ENCODE peak calls at places on chromosomes 1 and 21, in six cellular contexts. G is GM12891, K is H1, E is K562, N is HepG2, P is GM12878. Y is an unnamed sample.

GRCh38 chr1:22264464-22265330 is 121.8 kb upstream of the WNT4 start:
- DNase-seq in G (no peak), K (peak), E (no peak), N (no peak), P (no peak), Y (no peak)

GRCh38 chr1:183024352-183025337 is 1.4 kb downstream of the LAMC1 start:
- DNase-seq in G (no peak), K (no peak), E (no peak), N (no peak), P (no peak), Y (no peak)

GRCh38 chr1:230986976-230987375 is 8.1 kb downstream of the ARV1 start:
- DNase-seq in G (no peak), K (no peak), E (no peak), N (no peak), P (no peak), Y (no peak)

GRCh38 chr21:41726970-41727783 is 39.7 kb downstream of the RIPK4 start:
- DNase-seq in G (no peak), K (no peak), E (no peak), N (peak), P (no peak), Y (no peak)

GRCh38 chr1:203380395-203381150 is 29.7 kb upstream of the FMOD start:
- DNase-seq in G (no peak), K (no peak), E (no peak), N (no peak), P (peak), Y (no peak)

GRCh38 chr1:160853756-160854155 is 8.9 kb downstream of the CD244 start:
- DNase-seq in G (no peak), K (no peak), E (no peak), N (no peak), P (no peak), Y (no peak)

GRCh38 chr1:46699670-46700069 is 19.2 kb downstream of the EFCAB14 start:
- DNase-seq in G (no peak), K (no peak), E (no peak), N (no peak), P (no peak), Y (no peak)

GRCh38 chr1:243407284-243408018 is 151.6 kb downstream of the SDCCAG8 start:
- DNase-seq in G (no peak), K (no peak), E (no peak), N (no peak), P (no peak), Y (no peak)

GRCh38 chr1:207815466-207815865 is 63.6 kb downstream of the CD46 start:
- DNase-seq in G (no peak), K (no peak), E (no peak), N (no peak), P (no peak), Y (no peak)

GRCh38 chr1:210361665-210362064 is 33.0 kb downstream of the HHAT start:
- DNase-seq in G (no peak), K (no peak), E (no peak), N (no peak), P (no peak), Y (no peak)

GRCh38 chr1:227449727-227450420 is 113.5 kb upstream of the ZNF678 start:
- DNase-seq in G (no peak), K (no peak), E (no peak), N (no peak), P (no peak), Y (no peak)

GRCh38 chr1:87393437-87394085 is 64.9 kb downstream of the LMO4 start:
- DNase-seq in G (no peak), K (no peak), E (no peak), N (no peak), P (no peak), Y (no peak)

GRCh38 chr1:7136166-7136953 is 351.1 kb downstream of the CAMTA1 start:
- DNase-seq in G (no peak), K (no peak), E (no peak), N (no peak), P (no peak), Y (no peak)

GRCh38 chr1:170530972-170531757 is 801 bp upstream of the GORAB start:
- DNase-seq in G (no peak), K (no peak), E (no peak), N (no peak), P (no peak), Y (no peak)

GRCh38 chr1:59077739-59078503 is 219.0 kb upstream of the FGGY start:
- DNase-seq in G (no peak), K (peak), E (no peak), N (no peak), P (no peak), Y (no peak)

GRCh38 chr1:35637401-35637809 is 3.9 kb downstream of the PSMB2 start:
- DNase-seq in G (no peak), K (no peak), E (peak), N (peak), P (peak), Y (peak)

GRCh38 chr21:14567557-14568279 is 21.6 kb upstream of the SAMSN1 start:
- DNase-seq in G (no peak), K (no peak), E (no peak), N (no peak), P (no peak), Y (no peak)

GRCh38 chr1:84756455-84757082 is 66.3 kb upstream of the SSX2IP start:
- DNase-seq in G (no peak), K (no peak), E (no peak), N (no peak), P (no peak), Y (no peak)

GRCh38 chr1:183417691-183418491 is at the start of gene NMNAT2:
- DNase-seq in G (no peak), K (peak), E (no peak), N (no peak), P (no peak), Y (no peak)

GRCh38 chr21:42028754-42029385 is 18.7 kb upstream of the ZBTB21 start:
- DNase-seq in G (no peak), K (no peak), E (no peak), N (no peak), P (no peak), Y (no peak)

GRCh38 chr1:39133340-39133684 is 71.2 kb upstream of the MACF1 start:
- DNase-seq in G (no peak), K (no peak), E (no peak), N (no peak), P (no peak), Y (no peak)

DNA sequence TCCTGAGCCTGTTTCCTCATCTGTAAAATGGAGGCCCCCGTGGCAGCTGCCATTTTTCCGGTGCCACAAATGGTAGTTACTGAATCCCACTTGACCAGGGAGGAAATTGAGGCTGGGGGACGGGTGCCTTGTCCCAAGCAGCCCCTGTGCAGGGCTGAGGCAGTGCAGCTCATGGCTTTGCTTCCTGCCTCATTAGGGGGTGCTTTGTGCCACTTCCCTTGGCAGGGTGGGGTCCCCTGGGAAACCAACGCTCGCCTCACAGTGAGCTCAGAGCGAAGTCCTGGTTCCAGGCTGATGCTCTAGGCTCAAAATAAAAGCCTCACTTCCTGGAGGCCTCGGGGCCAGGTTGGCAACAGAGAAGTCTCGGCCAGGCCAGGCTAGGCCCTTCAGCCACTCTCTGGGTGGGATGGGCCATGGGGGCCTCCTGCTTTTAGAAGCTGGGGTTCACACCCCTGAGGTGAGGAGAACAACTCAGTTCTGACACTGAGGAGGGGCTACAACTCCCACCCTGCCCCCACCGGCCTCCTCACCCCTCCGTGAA is 6.8 kb downstream of the LAPTM5 start:
- DNase-seq in G (no peak), K (no peak), E (no peak), N (no peak), P (no peak), Y (no peak)
- TF ChIP-seq POLR2A in G (no peak), K (no peak), E (no peak), N (no peak), P (peak), Y (peak)

GRCh38 chr1:229023651-229024295 is 247.1 kb upstream of the RAB4A start:
- DNase-seq in G (no peak), K (no peak), E (no peak), N (no peak), P (no peak), Y (no peak)
- TF ChIP-seq TAF1 in G (no peak), K (no peak), E (no peak), N (no peak), P (no peak), Y (no peak)

DNA sequence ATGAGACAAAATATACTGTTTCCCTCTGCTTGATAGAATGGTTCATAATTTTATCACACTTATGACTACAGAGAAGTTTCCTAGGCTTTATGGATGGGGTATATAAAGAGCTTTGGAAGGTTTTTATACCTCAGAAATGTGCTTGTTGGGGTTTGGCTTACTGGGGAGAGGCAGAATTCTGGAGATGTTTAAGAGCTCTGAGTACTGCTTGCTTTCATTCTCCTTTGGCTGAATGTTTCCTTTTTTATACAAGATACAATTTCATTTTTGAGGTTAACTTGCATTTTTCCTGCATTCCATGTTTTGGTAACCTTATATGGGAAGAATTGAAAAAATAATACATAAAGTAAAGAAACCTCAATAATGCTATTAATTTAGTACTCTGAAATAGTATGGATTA is 157.7 kb upstream of the COL11A1 start:
- DNase-seq in G (no peak), K (no peak), E (no peak), N (no peak), P (no peak), Y (no peak)
- TF ChIP-seq POLR2A in G (no peak), K (no peak), E (no peak), N (no peak), P (no peak), Y (no peak)

DNA sequence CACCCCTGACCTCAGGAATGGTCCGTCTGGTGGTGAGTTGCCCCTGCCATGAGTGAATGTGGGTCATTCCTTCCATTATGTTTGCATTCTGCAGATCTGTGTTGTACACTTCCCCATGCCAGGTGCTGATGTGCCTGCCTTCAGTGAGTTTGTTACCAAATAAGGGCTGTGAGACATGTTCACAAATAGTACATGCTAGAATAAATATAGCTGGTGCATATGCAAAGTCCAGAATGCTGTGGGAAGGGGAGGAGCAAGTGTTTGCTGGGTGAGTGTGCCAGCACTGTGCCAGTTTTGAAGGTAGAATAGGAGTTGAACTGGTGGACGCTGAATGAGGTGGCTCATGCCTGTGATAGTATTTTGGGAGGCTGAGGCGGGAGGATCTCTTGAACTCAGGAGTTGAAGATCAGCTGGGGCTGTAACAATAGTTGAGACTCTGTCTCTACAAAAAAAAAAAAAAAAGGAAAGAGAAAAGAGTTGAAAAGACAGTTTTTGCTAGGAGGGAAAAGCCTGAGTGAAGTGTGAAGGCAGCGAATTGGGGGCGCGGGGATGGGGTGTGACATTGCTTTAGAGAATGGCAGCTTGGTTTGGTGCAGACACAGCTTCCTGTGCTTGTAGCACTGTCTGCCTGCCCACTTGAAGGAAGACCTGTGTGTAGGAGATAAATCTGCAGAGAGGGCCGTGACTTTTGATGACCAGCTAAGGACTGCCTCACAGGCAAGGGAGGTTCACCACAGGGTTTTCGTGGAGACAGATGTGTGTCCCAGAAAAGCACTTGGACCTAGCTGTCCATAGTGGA is 61.1 kb downstream of the LGR6 start:
- DNase-seq in G (no peak), K (peak), E (no peak), N (no peak), P (no peak), Y (no peak)
- TF ChIP-seq TAF1 in G (no peak), K (no peak), E (no peak), N (no peak), P (no peak), Y (no peak)

GRCh38 chr1:201916649-201917249 is 28.1 kb downstream of the SHISA4 start:
- DNase-seq in G (no peak), K (no peak), E (peak), N (peak), P (no peak), Y (no peak)
- TF ChIP-seq POLR2A in G (no peak), K (no peak), E (no peak), N (no peak), P (no peak), Y (no peak)

GRCh38 chr1:174398246-174398645 is 49.5 kb upstream of the GPR52 start:
- DNase-seq in G (no peak), K (no peak), E (no peak), N (no peak), P (no peak), Y (no peak)
- TF ChIP-seq TAF1 in G (no peak), K (no peak), E (no peak), N (no peak), P (no peak), Y (no peak)

Y was measured in GM12892.